ENCODE peak calls at places on chromosome 1, in eight cellular contexts. One of them, this sample, is unnamed.

GRCh38 chr1:151693057-151693651 is 23.4 kb downstream of the CELF3 start:
- DNase-seq in tibial nerve: no peak
- DNase-seq in HFFc6: peak
- DNase-seq in GM13976: no peak
- DNase-seq in PC-9: no peak
- DNase-seq in GM13977: no peak
- DNase-seq in mesothelial cell of epicardium: no peak
- DNase-seq in lung: no peak
- DNase-seq in this sample: no peak

GRCh38 chr1:225651872-225652725 is 824 bp downstream of the ENAH start:
- DNase-seq in tibial nerve: peak
- DNase-seq in HFFc6: no peak
- DNase-seq in GM13976: no peak
- DNase-seq in PC-9: no peak
- DNase-seq in GM13977: no peak
- DNase-seq in mesothelial cell of epicardium: no peak
- DNase-seq in lung: no peak
- DNase-seq in this sample: no peak

GRCh38 chr1:108592030-108592759 is 32.3 kb downstream of the EEIG2 start:
- DNase-seq in tibial nerve: no peak
- DNase-seq in HFFc6: no peak
- DNase-seq in GM13976: no peak
- DNase-seq in PC-9: no peak
- DNase-seq in GM13977: no peak
- DNase-seq in mesothelial cell of epicardium: no peak
- DNase-seq in lung: no peak
- DNase-seq in this sample: peak

GRCh38 chr1:22772054-22772453 is 61.4 kb downstream of the EPHB2 start:
- DNase-seq in tibial nerve: no peak
- DNase-seq in HFFc6: no peak
- DNase-seq in GM13976: no peak
- DNase-seq in PC-9: no peak
- DNase-seq in GM13977: no peak
- DNase-seq in mesothelial cell of epicardium: no peak
- DNase-seq in lung: no peak
- DNase-seq in this sample: no peak

GRCh38 chr1:101453844-101454243 is 217.0 kb downstream of the S1PR1 start:
- DNase-seq in tibial nerve: no peak
- DNase-seq in HFFc6: no peak
- DNase-seq in GM13976: peak
- DNase-seq in PC-9: no peak
- DNase-seq in GM13977: no peak
- DNase-seq in mesothelial cell of epicardium: no peak
- DNase-seq in lung: no peak
- DNase-seq in this sample: no peak

GRCh38 chr1:7751174-7751573 is 19.9 kb upstream of the VAMP3 start:
- DNase-seq in tibial nerve: no peak
- DNase-seq in HFFc6: no peak
- DNase-seq in GM13976: no peak
- DNase-seq in PC-9: no peak
- DNase-seq in GM13977: no peak
- DNase-seq in mesothelial cell of epicardium: no peak
- DNase-seq in lung: no peak
- DNase-seq in this sample: no peak

GRCh38 chr1:205505791-205506190 is 1.3 kb downstream of the CDK18 start:
- DNase-seq in tibial nerve: no peak
- DNase-seq in HFFc6: no peak
- DNase-seq in GM13976: no peak
- DNase-seq in PC-9: no peak
- DNase-seq in GM13977: no peak
- DNase-seq in mesothelial cell of epicardium: no peak
- DNase-seq in lung: peak
- DNase-seq in this sample: no peak

GRCh38 chr1:164836614-164837018 is 277.6 kb downstream of the PBX1 start:
- DNase-seq in tibial nerve: no peak
- DNase-seq in HFFc6: no peak
- DNase-seq in GM13976: no peak
- DNase-seq in PC-9: no peak
- DNase-seq in GM13977: no peak
- DNase-seq in mesothelial cell of epicardium: no peak
- DNase-seq in lung: no peak
- DNase-seq in this sample: no peak

GRCh38 chr1:225873281-225873850 is 8.8 kb downstream of the TMEM63A start:
- DNase-seq in tibial nerve: no peak
- DNase-seq in HFFc6: no peak
- DNase-seq in GM13976: no peak
- DNase-seq in PC-9: no peak
- DNase-seq in GM13977: no peak
- DNase-seq in mesothelial cell of epicardium: no peak
- DNase-seq in lung: no peak
- DNase-seq in this sample: no peak

GRCh38 chr1:150256549-150257341 is 829 bp upstream of the CA14 start:
- DNase-seq in tibial nerve: no peak
- DNase-seq in HFFc6: no peak
- DNase-seq in GM13976: no peak
- DNase-seq in PC-9: no peak
- DNase-seq in GM13977: no peak
- DNase-seq in mesothelial cell of epicardium: no peak
- DNase-seq in lung: no peak
- DNase-seq in this sample: no peak

GRCh38 chr1:22609291-22609690 is 27.1 kb upstream of the C1QA start:
- DNase-seq in tibial nerve: no peak
- DNase-seq in HFFc6: no peak
- DNase-seq in GM13976: no peak
- DNase-seq in PC-9: no peak
- DNase-seq in GM13977: no peak
- DNase-seq in mesothelial cell of epicardium: no peak
- DNase-seq in lung: no peak
- DNase-seq in this sample: no peak

GRCh38 chr1:28147264-28148094 is 29.0 kb downstream of the PTAFR start:
- DNase-seq in tibial nerve: no peak
- DNase-seq in HFFc6: no peak
- DNase-seq in GM13976: no peak
- DNase-seq in PC-9: no peak
- DNase-seq in GM13977: no peak
- DNase-seq in mesothelial cell of epicardium: no peak
- DNase-seq in lung: no peak
- DNase-seq in this sample: no peak

GRCh38 chr1:12167493-12168429 is 970 bp downstream of the TNFRSF1B start:
- DNase-seq in tibial nerve: no peak
- DNase-seq in HFFc6: no peak
- DNase-seq in GM13976: peak
- DNase-seq in PC-9: no peak
- DNase-seq in GM13977: peak
- DNase-seq in mesothelial cell of epicardium: no peak
- DNase-seq in lung: no peak
- DNase-seq in this sample: peak

GRCh38 chr1:186155594-186155993 is 219.5 kb downstream of the TPR start:
- DNase-seq in tibial nerve: no peak
- DNase-seq in HFFc6: peak
- DNase-seq in GM13976: peak
- DNase-seq in PC-9: peak
- DNase-seq in GM13977: peak
- DNase-seq in mesothelial cell of epicardium: no peak
- DNase-seq in lung: no peak
- DNase-seq in this sample: no peak

GRCh38 chr1:6882414-6882813 is 97.2 kb downstream of the CAMTA1 start:
- DNase-seq in tibial nerve: no peak
- DNase-seq in HFFc6: no peak
- DNase-seq in GM13976: no peak
- DNase-seq in PC-9: no peak
- DNase-seq in GM13977: no peak
- DNase-seq in mesothelial cell of epicardium: no peak
- DNase-seq in lung: no peak
- DNase-seq in this sample: no peak

GRCh38 chr1:181557313-181557712 is 74.0 kb downstream of the CACNA1E start:
- DNase-seq in tibial nerve: no peak
- DNase-seq in HFFc6: no peak
- DNase-seq in GM13976: no peak
- DNase-seq in PC-9: no peak
- DNase-seq in GM13977: no peak
- DNase-seq in mesothelial cell of epicardium: no peak
- DNase-seq in lung: no peak
- DNase-seq in this sample: no peak

GRCh38 chr1:176382163-176382562 is 80.8 kb upstream of the PAPPA2 start:
- DNase-seq in tibial nerve: no peak
- DNase-seq in HFFc6: no peak
- DNase-seq in GM13976: no peak
- DNase-seq in PC-9: no peak
- DNase-seq in GM13977: no peak
- DNase-seq in mesothelial cell of epicardium: no peak
- DNase-seq in lung: no peak
- DNase-seq in this sample: no peak

GRCh38 chr1:147722114-147722513 is 38.3 kb downstream of the GJA5 start:
- DNase-seq in tibial nerve: no peak
- DNase-seq in HFFc6: no peak
- DNase-seq in GM13976: no peak
- DNase-seq in PC-9: no peak
- DNase-seq in GM13977: no peak
- DNase-seq in mesothelial cell of epicardium: no peak
- DNase-seq in lung: no peak
- DNase-seq in this sample: no peak

GRCh38 chr1:22750671-22751016 is 40.0 kb downstream of the EPHB2 start:
- DNase-seq in tibial nerve: no peak
- DNase-seq in HFFc6: no peak
- DNase-seq in GM13976: no peak
- DNase-seq in PC-9: peak
- DNase-seq in GM13977: no peak
- DNase-seq in mesothelial cell of epicardium: no peak
- DNase-seq in lung: no peak
- DNase-seq in this sample: no peak

GRCh38 chr1:30785181-30785580 is 27.6 kb upstream of the LAPTM5 start:
- DNase-seq in tibial nerve: no peak
- DNase-seq in HFFc6: no peak
- DNase-seq in GM13976: no peak
- DNase-seq in PC-9: no peak
- DNase-seq in GM13977: no peak
- DNase-seq in mesothelial cell of epicardium: no peak
- DNase-seq in lung: no peak
- DNase-seq in this sample: no peak

DNA sequence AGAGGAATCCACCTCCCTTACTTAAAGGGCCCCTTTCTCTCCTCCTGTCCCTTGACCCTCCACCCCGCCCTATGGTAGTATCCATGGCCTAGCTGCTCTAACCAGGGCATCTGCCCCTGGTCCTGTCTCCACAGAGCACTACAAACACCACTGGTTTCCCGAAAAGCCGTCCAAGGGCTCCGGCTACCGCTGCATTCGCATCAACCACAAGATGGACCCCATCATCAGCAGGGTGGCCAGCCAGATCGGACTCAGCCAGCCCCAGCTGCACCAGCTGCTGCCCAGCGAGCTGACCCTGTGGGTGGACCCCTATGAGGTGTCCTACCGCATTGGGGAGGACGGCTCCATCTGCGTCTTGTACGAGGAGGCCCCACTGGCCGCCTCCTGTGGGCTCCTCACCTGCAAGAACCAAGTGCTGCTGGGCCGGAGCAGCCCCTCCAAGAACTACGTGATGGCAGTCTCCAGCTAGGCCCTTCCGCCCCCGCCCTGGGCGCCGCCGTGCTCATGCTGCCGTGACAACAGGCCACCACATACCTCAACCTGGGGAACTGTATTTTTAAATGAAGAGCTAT is 1.7 kb downstream of the BTG2 start:
- DNase-seq in tibial nerve: no peak
- DNase-seq in HFFc6: no peak
- DNase-seq in GM13976: no peak
- DNase-seq in PC-9: no peak
- DNase-seq in GM13977: no peak
- DNase-seq in mesothelial cell of epicardium: no peak
- DNase-seq in lung: no peak
- DNase-seq in this sample: peak
- TF ChIP-seq CTCF in tibial nerve: no peak
- TF ChIP-seq CTCF in HFFc6: no peak
- TF ChIP-seq CTCF in GM13976: no peak
- TF ChIP-seq CTCF in PC-9: no peak
- TF ChIP-seq CTCF in GM13977: peak
- TF ChIP-seq CTCF in mesothelial cell of epicardium: no peak
- TF ChIP-seq CTCF in lung: no peak
- TF ChIP-seq CTCF in this sample: no peak

GRCh38 chr1:160084771-160085321 is 3.5 kb downstream of the KCNJ9 start:
- DNase-seq in tibial nerve: no peak
- DNase-seq in HFFc6: no peak
- DNase-seq in GM13976: no peak
- DNase-seq in PC-9: no peak
- DNase-seq in GM13977: no peak
- DNase-seq in mesothelial cell of epicardium: no peak
- DNase-seq in lung: no peak
- DNase-seq in this sample: no peak

GRCh38 chr1:160082926-160083325 is 1.6 kb downstream of the KCNJ9 start:
- DNase-seq in tibial nerve: no peak
- DNase-seq in HFFc6: no peak
- DNase-seq in GM13976: no peak
- DNase-seq in PC-9: no peak
- DNase-seq in GM13977: no peak
- DNase-seq in mesothelial cell of epicardium: no peak
- DNase-seq in lung: no peak
- DNase-seq in this sample: no peak

GRCh38 chr1:160082487-160082886 is 1.1 kb downstream of the KCNJ9 start:
- DNase-seq in tibial nerve: no peak
- DNase-seq in HFFc6: no peak
- DNase-seq in GM13976: no peak
- DNase-seq in PC-9: no peak
- DNase-seq in GM13977: no peak
- DNase-seq in mesothelial cell of epicardium: no peak
- DNase-seq in lung: no peak
- DNase-seq in this sample: no peak

GRCh38 chr1:160085686-160086089 is 4.3 kb downstream of the KCNJ9 start:
- DNase-seq in tibial nerve: peak
- DNase-seq in HFFc6: peak
- DNase-seq in GM13976: peak
- DNase-seq in PC-9: no peak
- DNase-seq in GM13977: peak
- DNase-seq in mesothelial cell of epicardium: no peak
- DNase-seq in lung: peak
- DNase-seq in this sample: peak

GRCh38 chr1:160083968-160084770 is 2.8 kb downstream of the KCNJ9 start:
- DNase-seq in tibial nerve: peak
- DNase-seq in HFFc6: no peak
- DNase-seq in GM13976: peak
- DNase-seq in PC-9: no peak
- DNase-seq in GM13977: peak
- DNase-seq in mesothelial cell of epicardium: peak
- DNase-seq in lung: peak
- DNase-seq in this sample: peak
- TF ChIP-seq CTCF in tibial nerve: peak
- TF ChIP-seq CTCF in HFFc6: peak
- TF ChIP-seq CTCF in GM13976: peak
- TF ChIP-seq CTCF in PC-9: no peak
- TF ChIP-seq CTCF in GM13977: peak
- TF ChIP-seq CTCF in mesothelial cell of epicardium: peak
- TF ChIP-seq CTCF in lung: peak
- TF ChIP-seq CTCF in this sample: peak

GRCh38 chr1:170126691-170127090 is 19.1 kb upstream of the NTMT2 start:
- DNase-seq in tibial nerve: no peak
- DNase-seq in HFFc6: peak
- DNase-seq in GM13976: peak
- DNase-seq in PC-9: no peak
- DNase-seq in GM13977: peak
- DNase-seq in mesothelial cell of epicardium: no peak
- DNase-seq in lung: no peak
- DNase-seq in this sample: no peak
- TF ChIP-seq CTCF in tibial nerve: no peak
- TF ChIP-seq CTCF in HFFc6: no peak
- TF ChIP-seq CTCF in GM13976: no peak
- TF ChIP-seq CTCF in PC-9: no peak
- TF ChIP-seq CTCF in GM13977: peak
- TF ChIP-seq CTCF in mesothelial cell of epicardium: no peak
- TF ChIP-seq CTCF in lung: no peak
- TF ChIP-seq CTCF in this sample: no peak

GRCh38 chr1:231093158-231093922 is 53.3 kb upstream of the FAM89A start:
- DNase-seq in tibial nerve: no peak
- DNase-seq in HFFc6: no peak
- DNase-seq in GM13976: no peak
- DNase-seq in PC-9: no peak
- DNase-seq in GM13977: no peak
- DNase-seq in mesothelial cell of epicardium: no peak
- DNase-seq in lung: no peak
- DNase-seq in this sample: no peak
- TF ChIP-seq CTCF in tibial nerve: no peak
- TF ChIP-seq CTCF in HFFc6: peak
- TF ChIP-seq CTCF in GM13976: no peak
- TF ChIP-seq CTCF in PC-9: no peak
- TF ChIP-seq CTCF in GM13977: no peak
- TF ChIP-seq CTCF in mesothelial cell of epicardium: no peak
- TF ChIP-seq CTCF in lung: no peak
- TF ChIP-seq CTCF in this sample: no peak

This sample was measured in activated CD8-positive, alpha-beta T cell treated with anti-CD3 and anti-CD28 coated beads for 36 hours.